ENCODE peak calls at places on chromosomes 4 and X, in ten cellular contexts. E is astrocyte, C is neuronal stem cell, M is endothelial cell of umbilical vein, A is HCT116, W is H9, Y is GM23338, I is IMR-90, R is GM23248, D is OCI-LY7. N is an unnamed sample.

GRCh38 chr4:85557016-85557901 is 82.3 kb downstream of the ARHGAP24 start:
- DNase-seq in E (no peak), C (no peak), M (no peak), A (no peak), W (no peak), Y (no peak), I (no peak), R (no peak), D (peak; percentile 2), N (no peak)

GRCh38 chr4:34043131-34043530 is 2201.2 kb downstream of the ARAP2 start:
- DNase-seq in E (no peak), C (no peak), M (no peak), A (no peak), W (no peak), Y (no peak), I (no peak), R (no peak), D (no peak), N (peak; percentile 56)

GRCh38 chrX:23483396-23483795 is 148.7 kb downstream of the PTCHD1 start:
- DNase-seq in E (no peak), C (no peak), M (no peak), A (no peak), W (no peak), Y (no peak), I (no peak), R (no peak), D (no peak), N (no peak)

GRCh38 chr4:78768447-78769177 is 7.5 kb upstream of the BMP2K start:
- DNase-seq in E (no peak), C (no peak), M (no peak), A (no peak), W (no peak), Y (no peak), I (peak; percentile 81), R (peak; percentile 38), D (no peak), N (no peak)

GRCh38 chr4:8241895-8242696 is 27.5 kb upstream of the HTRA3 start:
- DNase-seq in E (peak; percentile 82), C (peak; percentile 88), M (peak; percentile 71), A (peak; percentile 22), W (peak; percentile 94), Y (peak; percentile 96), I (peak; percentile 91), R (peak; percentile 96), D (peak; percentile 77), N (peak; percentile 80)

GRCh38 chrX:17247144-17247543 is 127.9 kb upstream of the NHS start:
- DNase-seq in E (no peak), C (no peak), M (no peak), A (no peak), W (no peak), Y (no peak), I (no peak), R (peak; percentile 13), D (no peak), N (no peak)

GRCh38 chr4:47106561-47106960 is 75.2 kb downstream of the GABRB1 start:
- DNase-seq in E (peak; percentile 43), C (no peak), M (no peak), A (no peak), W (no peak), Y (no peak), I (peak; percentile 79), R (no peak), D (no peak), N (no peak)

GRCh38 chr4:117324851-117325491 is 239.6 kb upstream of the TRAM1L1 start:
- DNase-seq in E (peak; percentile 97), C (no peak), M (no peak), A (peak; percentile 49), W (no peak), Y (no peak), I (peak; percentile 96), R (peak; percentile 2), D (no peak), N (no peak)

GRCh38 chrX:143027262-143027661 is 1.5 kb downstream of the SPANXN4 start:
- DNase-seq in E (no peak), C (no peak), M (no peak), A (no peak), W (no peak), Y (peak; percentile 1), I (no peak), R (no peak), D (no peak), N (no peak)

GRCh38 chrX:96211953-96212352 is 472.7 kb upstream of the DIAPH2 start:
- DNase-seq in E (no peak), C (no peak), M (no peak), A (no peak), W (no peak), Y (no peak), I (no peak), R (no peak), D (no peak), N (no peak)

GRCh38 chr4:158578476-158578875 is 56.8 kb downstream of the RXFP1 start:
- DNase-seq in E (peak; percentile 14), C (no peak), M (peak; percentile 52), A (peak; percentile 8), W (no peak), Y (peak; percentile 57), I (peak; percentile 51), R (peak; percentile 56), D (peak; percentile 4), N (no peak)

GRCh38 chrX:17376381-17377046 is 1.5 kb downstream of the NHS start:
- DNase-seq in E (no peak), C (peak; percentile 2), M (no peak), A (no peak), W (no peak), Y (peak; percentile 15), I (no peak), R (peak; percentile 47), D (no peak), N (no peak)

GRCh38 chr4:78377555-78377954 is 174.0 kb upstream of the ANXA3 start:
- DNase-seq in E (no peak), C (no peak), M (no peak), A (no peak), W (no peak), Y (no peak), I (no peak), R (no peak), D (no peak), N (no peak)

GRCh38 chrX:74536142-74537010 is 78.0 kb downstream of the RLIM start:
- DNase-seq in E (peak; percentile 85), C (no peak), M (peak; percentile 72), A (no peak), W (peak; percentile 69), Y (peak; percentile 60), I (peak; percentile 83), R (peak; percentile 82), D (no peak), N (no peak)

GRCh38 chrX:22594771-22595170 is 322.1 kb downstream of the CBLL2 start:
- DNase-seq in E (no peak), C (no peak), M (peak; percentile 9), A (no peak), W (no peak), Y (no peak), I (no peak), R (no peak), D (no peak), N (no peak)

GRCh38 chrX:47143894-47144625 is 442 bp downstream of the NDUFB11 start:
- DNase-seq in E (peak; percentile 8), C (no peak), M (no peak), A (no peak), W (no peak), Y (peak; percentile 59), I (peak; percentile 16), R (peak; percentile 60), D (no peak), N (no peak)

GRCh38 chr4:159178147-159178541 is 75.3 kb downstream of the RAPGEF2 start:
- DNase-seq in E (no peak), C (no peak), M (no peak), A (no peak), W (no peak), Y (no peak), I (peak; percentile 44), R (peak; percentile 24), D (no peak), N (no peak)

DNA sequence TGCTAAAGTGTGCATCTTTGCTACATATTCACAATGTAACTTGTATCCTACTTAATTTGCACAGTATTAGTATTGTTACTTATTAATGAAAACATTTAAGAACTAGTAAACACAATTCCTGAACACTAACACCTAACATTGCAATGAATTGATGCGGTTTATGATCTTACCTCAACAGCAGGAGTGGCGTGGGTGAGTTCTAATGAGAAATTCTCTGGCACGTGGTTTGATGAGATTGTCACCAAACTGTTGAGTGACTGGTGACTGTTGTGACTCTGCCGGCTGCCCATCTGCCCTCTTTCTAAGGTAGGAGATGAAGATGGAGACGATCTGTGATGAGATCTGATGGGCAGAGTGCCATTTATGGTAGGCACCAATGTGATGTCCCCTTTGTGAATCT is 2.9 kb downstream of the PCDH18 start:
- DNase-seq in E (no peak), C (no peak), M (no peak), A (no peak), W (no peak), Y (no peak), I (no peak), R (no peak), D (no peak), N (no peak)
- H3K4me2 ChIP-seq in E (peak overlapping the region; percentile 95), C (peak overlapping the region; percentile 55), M (no peak overlapping the region), A (no peak overlapping the region), W (peak overlapping the region; percentile 95), Y (peak overlapping the region; percentile 77), I (peak overlapping the region; percentile 95), R (peak overlapping the region; percentile 94), D (no peak overlapping the region), N (no peak overlapping the region)

DNA sequence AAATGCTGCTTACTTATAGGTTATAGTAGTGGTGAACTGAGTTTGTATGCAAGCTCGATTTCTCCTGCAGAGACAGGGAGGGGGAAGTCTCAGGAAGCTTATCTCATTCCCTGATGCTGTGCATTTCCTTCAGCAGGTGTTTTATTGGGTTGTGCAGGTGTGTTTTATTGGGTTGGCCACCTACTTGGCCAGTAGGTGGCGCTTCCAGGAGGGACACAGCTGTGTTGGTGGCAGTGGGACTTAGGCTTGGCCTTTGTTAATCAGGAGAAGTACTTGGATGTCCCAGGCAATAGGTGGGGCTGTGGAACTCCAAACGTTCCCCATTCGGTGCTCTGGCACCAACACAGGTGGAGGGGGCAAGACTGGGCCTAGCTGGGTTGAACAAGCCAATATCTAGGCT is 196.0 kb upstream of the DCAF8L1 start:
- DNase-seq in E (no peak), C (no peak), M (no peak), A (peak; percentile 38), W (peak; percentile 73), Y (peak; percentile 68), I (no peak), R (no peak), D (peak; percentile 0), N (no peak)
- H3K4me2 ChIP-seq in E (no peak overlapping the region), C (no peak overlapping the region), M (no peak overlapping the region), A (no peak overlapping the region), W (no peak overlapping the region), Y (no peak overlapping the region), I (no peak overlapping the region), R (no peak overlapping the region), D (no peak overlapping the region), N (no peak overlapping the region)

GRCh38 chr4:48654015-48654664 is 125.9 kb downstream of the FRYL start:
- DNase-seq in E (peak; percentile 33), C (no peak), M (no peak), A (no peak), W (no peak), Y (no peak), I (peak; percentile 49), R (peak; percentile 15), D (no peak), N (no peak)
- H3K4me2 ChIP-seq in E (peak overlapping the region; percentile 78), C (no peak overlapping the region), M (no peak overlapping the region), A (no peak overlapping the region), W (no peak overlapping the region), Y (no peak overlapping the region), I (peak overlapping the region; percentile 66), R (peak overlapping the region; percentile 59), D (no peak overlapping the region), N (peak overlapping the region; percentile 48)

GRCh38 chrX:67723580-67724351 is 179.9 kb downstream of the AR start:
- DNase-seq in E (no peak), C (no peak), M (no peak), A (no peak), W (no peak), Y (no peak), I (no peak), R (no peak), D (no peak), N (no peak)
- H3K4me2 ChIP-seq in E (no peak overlapping the region), C (no peak overlapping the region), M (no peak overlapping the region), A (no peak overlapping the region), W (no peak overlapping the region), Y (no peak overlapping the region), I (no peak overlapping the region), R (no peak overlapping the region), D (no peak overlapping the region), N (no peak overlapping the region)